ENCODE peak calls at places on chromosomes 5 and 9, in nine cellular contexts. Z is CD8-positive, alpha-beta memory T cell; T is IMR-90; U is stomach; W is PC-3; R is GM23338; A is A549; F is kidney; I is fibroblast of lung. Y is an unnamed sample. For H3K4me1, the result is how much of the 10 kb centered on the place peaks cover.

GRCh38 chr5:180143656-180144364 is 65.2 kb downstream of the RASGEF1C start:
- DNase-seq in I (no peak), A (no peak), U (no peak), F (no peak), W (no peak), Z (no peak), R (no peak), T (no peak), Y (no peak)

GRCh38 chr9:120894404-120895226 is 17.6 kb upstream of the PHF19 start:
- DNase-seq in F (no peak), R (peak), I (peak), W (no peak), A (no peak), Z (no peak), U (peak), T (no peak), Y (no peak)

GRCh38 chr9:111298111-111298510 is 31.9 kb downstream of the OR2K2 start:
- DNase-seq in T (no peak), R (no peak), I (peak), F (no peak), A (no peak), U (no peak), Z (no peak), W (no peak), Y (no peak)

GRCh38 chr9:121249563-121249962 is 18.4 kb upstream of the GSN start:
- DNase-seq in F (no peak), U (no peak), Z (no peak), T (no peak), R (no peak), W (no peak), A (peak), I (no peak), Y (no peak)

GRCh38 chr5:991472-992267 is 16.9 kb upstream of the NKD2 start:
- DNase-seq in I (no peak), T (no peak), A (no peak), R (no peak), U (peak), F (peak), W (no peak), Z (no peak), Y (no peak)

GRCh38 chr5:143557061-143557818 is 153.8 kb upstream of the NR3C1 start:
- DNase-seq in R (no peak), A (no peak), F (no peak), Z (no peak), T (peak), W (peak), I (peak), U (no peak), Y (no peak)

GRCh38 chr5:69368458-69369368 is 607 bp downstream of the AK6 start:
- DNase-seq in I (peak), U (no peak), Z (no peak), R (peak), W (peak), F (no peak), T (peak), A (peak), Y (no peak)

GRCh38 chr9:117434568-117434967 is 19.7 kb upstream of the ASTN2 start:
- DNase-seq in Z (no peak), I (no peak), A (no peak), U (no peak), W (no peak), T (no peak), R (peak), F (no peak), Y (no peak)

GRCh38 chr5:127290019-127290945 is at the start of gene MEGF10:
- DNase-seq in A (no peak), W (peak), R (peak), I (peak), U (no peak), F (no peak), Z (no peak), T (peak), Y (no peak)

GRCh38 chr9:100856238-100856637 is 172.3 kb upstream of the PLPPR1 start:
- DNase-seq in U (no peak), W (no peak), Z (no peak), F (no peak), T (no peak), A (no peak), R (no peak), I (no peak), Y (no peak)

GRCh38 chr5:144712090-144712489 is 541.4 kb downstream of the KCTD16 start:
- DNase-seq in F (no peak), T (no peak), U (no peak), I (no peak), A (no peak), R (no peak), W (no peak), Z (no peak), Y (no peak)

GRCh38 chr5:73405691-73406090 is 42.9 kb downstream of the FOXD1 start:
- DNase-seq in T (no peak), R (no peak), A (no peak), W (no peak), I (peak), U (no peak), F (no peak), Z (no peak), Y (no peak)

GRCh38 chr9:23123048-23123632 is 676.5 kb downstream of the DMRTA1 start:
- DNase-seq in Z (no peak), F (no peak), U (no peak), A (peak), W (peak), I (peak), R (peak), T (peak), Y (peak)

GRCh38 chr5:36202521-36202961 is 39.2 kb downstream of the NADK2 start:
- DNase-seq in I (peak), U (no peak), T (peak), W (peak), A (no peak), R (no peak), F (no peak), Z (no peak), Y (no peak)

GRCh38 chr9:4297151-4297794 is 2.6 kb downstream of the GLIS3 start:
- DNase-seq in U (peak), I (peak), Z (no peak), A (peak), T (peak), W (peak), F (peak), R (peak), Y (no peak)

GRCh38 chr9:133502112-133502511 is 22.6 kb downstream of the MYMK start:
- DNase-seq in F (no peak), W (no peak), R (no peak), A (no peak), I (no peak), Z (no peak), U (no peak), T (no peak), Y (no peak)

GRCh38 chr5:72226950-72227349 is 93.1 kb downstream of the MRPS27 start:
- DNase-seq in Z (no peak), T (no peak), R (no peak), U (no peak), W (no peak), A (no peak), I (no peak), F (no peak), Y (no peak)

GRCh38 chr5:57538341-57538955 is 55.8 kb upstream of the ACTBL2 start:
- DNase-seq in I (peak), R (no peak), W (peak), Z (no peak), T (peak), A (peak), F (no peak), U (no peak), Y (no peak)

GRCh38 chr9:12790883-12791282 is 16.1 kb downstream of the LURAP1L start:
- DNase-seq in U (no peak), W (no peak), A (no peak), F (no peak), Z (no peak), R (no peak), I (no peak), T (no peak), Y (no peak)

GRCh38 chr9:68509689-68510088 is 31.0 kb downstream of the TMEM252 start:
- DNase-seq in R (peak), U (no peak), T (no peak), Z (no peak), A (no peak), W (no peak), I (no peak), F (no peak), Y (peak)
- H3K27ac ChIP-seq in R (no peak), U (no peak), T (no peak), Z (no peak), A (no peak), W (no peak), I (no peak), F (no peak), Y (no peak)

GRCh38 chr5:142013734-142014495 is 1.1 kb upstream of the GNPDA1 start:
- DNase-seq in W (peak), F (peak), R (no peak), Z (no peak), I (peak), U (no peak), T (peak), A (peak), Y (no peak)
- H3K4me1 ChIP-seq in W (under half), F (under half), R (under half), Z (half or more), I (under half), U (under half), T (under half), A (under half), Y (under half)

GRCh38 chr9:132005896-132006295 is 73.8 kb downstream of the MED27 start:
- DNase-seq in R (no peak), T (peak), I (peak), Z (no peak), A (no peak), F (no peak), U (no peak), W (no peak), Y (no peak)
- H3K27ac ChIP-seq in R (peak), T (peak), I (no peak), Z (no peak), A (peak), F (no peak), U (no peak), W (peak), Y (no peak)

DNA sequence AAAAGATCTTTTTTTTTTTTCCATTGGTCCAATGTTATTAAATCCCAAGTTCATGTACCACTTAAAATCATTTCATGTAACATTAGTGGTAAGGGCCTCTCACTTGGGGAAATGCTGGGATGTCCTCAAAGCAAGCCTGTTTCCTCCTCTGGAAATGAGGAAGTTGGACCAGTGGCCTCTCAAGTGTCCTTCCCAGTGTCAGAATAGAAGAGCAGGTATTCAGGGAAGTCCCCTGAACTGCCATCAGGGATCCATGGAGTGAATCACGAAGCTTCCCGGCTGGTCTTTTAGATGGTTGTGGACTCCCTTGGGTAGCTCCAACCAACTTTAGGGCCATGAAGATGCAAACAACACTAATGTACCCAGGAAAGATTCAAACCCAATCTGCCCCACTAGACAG is 55.1 kb upstream of the AFAP1L1 start:
- DNase-seq in I (no peak), U (no peak), R (no peak), A (no peak), T (no peak), F (no peak), W (no peak), Z (no peak), Y (no peak)
- H3K4me1 ChIP-seq in I (under half), U (under half), R (under half), A (under half), T (under half), F (under half), W (under half), Z (under half), Y (under half)

DNA sequence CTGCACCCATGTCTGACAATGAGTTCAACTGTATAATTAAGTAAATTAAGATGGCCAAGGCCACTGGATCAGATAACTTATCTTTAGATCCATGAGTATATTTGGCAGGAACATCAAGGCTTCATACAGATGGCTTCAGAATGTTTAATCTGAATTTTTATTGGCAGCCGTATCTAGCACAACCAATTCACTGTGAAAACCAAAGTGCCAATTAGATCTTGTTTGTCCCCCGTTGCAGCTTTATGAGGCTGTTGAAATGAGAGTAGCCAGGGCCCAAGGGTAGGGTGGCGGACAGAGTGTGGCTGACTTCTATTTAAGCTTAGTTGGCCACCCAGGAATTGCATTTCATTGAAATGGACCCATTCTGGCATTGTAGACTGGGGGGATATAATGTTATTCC is 137.7 kb downstream of the SYK start:
- DNase-seq in Z (no peak), U (no peak), W (no peak), R (no peak), I (no peak), F (no peak), A (no peak), T (no peak), Y (no peak)
- H3K27ac ChIP-seq in Z (no peak), U (no peak), W (no peak), R (no peak), I (no peak), F (no peak), A (no peak), T (no peak), Y (no peak)

DNA sequence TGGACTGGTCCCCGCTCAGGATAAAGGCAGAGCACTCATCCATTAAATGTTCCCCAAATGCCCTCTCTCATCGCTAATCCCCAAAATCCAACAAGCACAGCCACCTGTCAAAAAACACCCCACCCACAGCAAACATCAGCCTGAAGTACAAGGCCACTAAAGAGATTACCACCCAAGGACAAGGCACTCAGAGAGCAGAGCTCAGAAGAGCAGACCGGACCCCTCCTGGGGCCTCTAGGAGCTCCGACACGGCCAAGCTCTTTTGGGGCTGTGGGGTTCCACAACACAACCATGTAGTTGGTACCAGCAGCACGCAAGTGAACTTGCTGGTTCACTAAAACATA is 9.8 kb downstream of the VDAC1 start:
- DNase-seq in U (no peak), I (no peak), T (no peak), F (no peak), W (no peak), R (no peak), Z (no peak), A (no peak), Y (no peak)
- H3K4me1 ChIP-seq in U (half or more), I (under half), T (under half), F (under half), W (under half), R (under half), Z (under half), A (half or more), Y (under half)

GRCh38 chr5:96966801-96967200 is 30.9 kb downstream of the LNPEP start:
- DNase-seq in U (no peak), F (no peak), R (no peak), A (no peak), Z (no peak), T (no peak), W (no peak), I (no peak), Y (no peak)

GRCh38 chr5:96969401-96969800 is 33.5 kb downstream of the LNPEP start:
- DNase-seq in W (no peak), Z (no peak), U (no peak), T (no peak), R (no peak), F (no peak), A (no peak), I (peak), Y (no peak)

GRCh38 chr5:96967400-96967799 is 31.5 kb downstream of the LNPEP start:
- DNase-seq in U (no peak), W (no peak), I (no peak), Z (no peak), T (no peak), R (no peak), F (no peak), A (no peak), Y (no peak)

GRCh38 chr5:96968614-96969013 is 32.7 kb downstream of the LNPEP start:
- DNase-seq in U (no peak), R (no peak), Z (no peak), A (no peak), F (no peak), W (no peak), I (no peak), T (peak), Y (no peak)

GRCh38 chr5:96968074-96968473 is 32.2 kb downstream of the LNPEP start:
- DNase-seq in I (peak), U (no peak), Z (no peak), T (peak), W (peak), R (no peak), A (no peak), F (no peak), Y (no peak)
- H3K27ac ChIP-seq in I (no peak), U (no peak), Z (no peak), T (no peak), W (no peak), R (no peak), A (no peak), F (no peak), Y (no peak)